ENCODE peak calls at places on chromosomes 4 and X, in nine cellular contexts. M is activated T-helper 1 cell treated with anti-CD3 and anti-CD28 coated beads, Interleukin-12 subunit alpha, Interleukin-12 subunit beta, Interleukin-2, Interleukin-4 antibody, amounts not matched to agents 30 ng/mL and 10 ng/mL and 1 ng/mL, durations not matched to agents 14 hours and 24 hours and 36 hours; B is left ventricle myocardium superior; P is non-pigmented ciliary epithelial cell; N is midbrain; O is fibroblast of pulmonary artery; U is pulmonary artery endothelial cell; Q is HCEC 1CT; K is NCI-H2171. Z is an unnamed sample.

GRCh38 chr4:184433258-184433892 is 41.0 kb downstream of the IRF2 start:
- DNase-seq in M (no peak), B (no peak), P (no peak), N (no peak), O (no peak), U (no peak), Q (no peak), K (no peak), Z (no peak)

GRCh38 chr4:156751486-156751885 is 220.1 kb downstream of the PDGFC start:
- DNase-seq in M (no peak), B (no peak), P (no peak), N (no peak), O (peak; percentile 49), U (peak; percentile 19), Q (peak; percentile 62), K (no peak), Z (no peak)

GRCh38 chrX:115894087-115894486 is 276.5 kb upstream of the AGTR2 start:
- DNase-seq in M (no peak), B (no peak), P (no peak), N (peak; percentile 78), O (peak; percentile 7), U (no peak), Q (no peak), K (peak; percentile 26), Z (peak; percentile 76)

GRCh38 chrX:100408643-100409315 is 1.3 kb downstream of the PCDH19 start:
- DNase-seq in M (no peak), B (no peak), P (no peak), N (no peak), O (no peak), U (no peak), Q (no peak), K (no peak), Z (no peak)

GRCh38 chrX:63434665-63435064 is 83.5 kb upstream of the SPIN4 start:
- DNase-seq in M (no peak), B (no peak), P (no peak), N (no peak), O (peak; percentile 23), U (peak; percentile 15), Q (peak; percentile 2), K (no peak), Z (no peak)

GRCh38 chr4:1172971-1173757 is 781 bp upstream of the SPON2 start:
- DNase-seq in M (no peak), B (peak; percentile 47), P (peak; percentile 32), N (no peak), O (peak; percentile 54), U (no peak), Q (peak; percentile 76), K (no peak), Z (peak; percentile 50)

GRCh38 chr4:52658671-52659015 is 458 bp downstream of the USP46 start:
- DNase-seq in M (no peak), B (peak; percentile 42), P (no peak), N (no peak), O (no peak), U (no peak), Q (no peak), K (no peak), Z (peak; percentile 24)

GRCh38 chrX:45712067-45712466 is 511.4 kb upstream of the DIPK2B start:
- DNase-seq in M (no peak), B (no peak), P (no peak), N (no peak), O (peak; percentile 37), U (no peak), Q (peak; percentile 91), K (no peak), Z (no peak)

GRCh38 chrX:10769165-10769564 is 148.8 kb upstream of the MID1 start:
- DNase-seq in M (no peak), B (no peak), P (no peak), N (peak; percentile 25), O (peak; percentile 46), U (no peak), Q (peak; percentile 46), K (peak; percentile 61), Z (peak; percentile 38)

GRCh38 chrX:130915302-130915701 is 12.3 kb upstream of the ENOX2 start:
- DNase-seq in M (no peak), B (no peak), P (no peak), N (no peak), O (peak; percentile 40), U (no peak), Q (peak; percentile 9), K (no peak), Z (no peak)

GRCh38 chr4:6325791-6326290 is 56.2 kb downstream of the WFS1 start:
- DNase-seq in M (no peak), B (no peak), P (no peak), N (no peak), O (no peak), U (no peak), Q (no peak), K (no peak), Z (no peak)

GRCh38 chr4:105092356-105092755 is 54.3 kb upstream of the TET2 start:
- DNase-seq in M (no peak), B (no peak), P (peak; percentile 40), N (no peak), O (peak; percentile 95), U (peak; percentile 26), Q (peak; percentile 64), K (no peak), Z (no peak)

GRCh38 chrX:96407501-96407900 is 277.1 kb upstream of the DIAPH2 start:
- DNase-seq in M (no peak), B (no peak), P (peak; percentile 35), N (no peak), O (peak; percentile 80), U (peak; percentile 33), Q (peak; percentile 74), K (no peak), Z (no peak)

GRCh38 chr4:149746281-149746680 is 69.4 kb downstream of the IQCM start:
- DNase-seq in M (no peak), B (no peak), P (no peak), N (no peak), O (no peak), U (no peak), Q (no peak), K (no peak), Z (no peak)

GRCh38 chrX:153687121-153688039 is at the start of gene SLC6A8:
- DNase-seq in M (peak; percentile 6), B (peak; percentile 84), P (no peak), N (peak; percentile 69), O (peak; percentile 60), U (no peak), Q (peak; percentile 56), K (peak; percentile 62), Z (peak; percentile 66)

GRCh38 chr4:13484749-13485345 is 707 bp upstream of the RAB28 start:
- DNase-seq in M (peak; percentile 13), B (no peak), P (no peak), N (peak; percentile 27), O (peak; percentile 62), U (no peak), Q (peak; percentile 11), K (no peak), Z (peak; percentile 62)

GRCh38 chr4:40613456-40613855 is 16.2 kb downstream of the RBM47 start:
- DNase-seq in M (no peak), B (no peak), P (no peak), N (no peak), O (no peak), U (no peak), Q (peak; percentile 11), K (no peak), Z (no peak)

GRCh38 chrX:94961730-94962129 is 1287.7 kb downstream of the FAM133A start:
- DNase-seq in M (no peak), B (no peak), P (no peak), N (no peak), O (no peak), U (no peak), Q (no peak), K (no peak), Z (no peak)

GRCh38 chr4:167232805-167233522 is 1.3 kb downstream of the SPOCK3 start:
- DNase-seq in M (no peak), B (no peak), P (no peak), N (peak; percentile 59), O (no peak), U (no peak), Q (no peak), K (no peak), Z (no peak)

GRCh38 chr4:30396772-30397475 is 323.2 kb upstream of the PCDH7 start:
- DNase-seq in M (no peak), B (no peak), P (no peak), N (no peak), O (peak; percentile 86), U (no peak), Q (no peak), K (no peak), Z (no peak)

GRCh38 chr4:125387770-125388169 is 73.0 kb downstream of the FAT4 start:
- DNase-seq in M (no peak), B (no peak), P (no peak), N (no peak), O (peak; percentile 43), U (no peak), Q (no peak), K (no peak), Z (no peak)

GRCh38 chr4:122785099-122785498 is 41.5 kb upstream of the FGF2 start:
- DNase-seq in M (no peak), B (no peak), P (no peak), N (no peak), O (no peak), U (no peak), Q (no peak), K (no peak), Z (no peak)

GRCh38 chr4:105683038-105683437 is 25.5 kb downstream of the INTS12 start:
- DNase-seq in M (no peak), B (no peak), P (no peak), N (no peak), O (no peak), U (peak; percentile 4), Q (no peak), K (no peak), Z (no peak)

GRCh38 chrX:52349681-52350080 is 19.1 kb upstream of the XAGE2 start:
- DNase-seq in M (no peak), B (no peak), P (no peak), N (no peak), O (no peak), U (no peak), Q (no peak), K (no peak), Z (no peak)

GRCh38 chrX:118325453-118325852 is 20.5 kb upstream of the WDR44 start:
- DNase-seq in M (no peak), B (no peak), P (no peak), N (no peak), O (peak; percentile 6), U (no peak), Q (no peak), K (no peak), Z (no peak)